ENCODE peak calls at places on chromosomes 7 and 10, in four cellular contexts. One of them, this sample, is unnamed.

GRCh38 chr10:110978204-110978603 is 58.8 kb downstream of the SHOC2 start:
- DNase-seq in body of pancreas: no peak
- DNase-seq in DMS153: no peak
- DNase-seq in Peyer's patch: no peak
- DNase-seq in this sample: no peak

GRCh38 chr10:25818751-25819150 is 115.3 kb upstream of the MYO3A start:
- DNase-seq in body of pancreas: no peak
- DNase-seq in DMS153: no peak
- DNase-seq in Peyer's patch: no peak
- DNase-seq in this sample: no peak

GRCh38 chr7:30281263-30281662 is 3.1 kb upstream of the ZNRF2 start:
- DNase-seq in body of pancreas: no peak
- DNase-seq in DMS153: no peak
- DNase-seq in Peyer's patch: no peak
- DNase-seq in this sample: no peak

GRCh38 chr7:1458676-1459511 is at the start of gene MICALL2:
- DNase-seq in body of pancreas: peak
- DNase-seq in DMS153: peak
- DNase-seq in Peyer's patch: peak
- DNase-seq in this sample: peak

GRCh38 chr7:106866298-106867281 is 1.5 kb downstream of the PIK3CG start:
- DNase-seq in body of pancreas: no peak
- DNase-seq in DMS153: no peak
- DNase-seq in Peyer's patch: peak
- DNase-seq in this sample: no peak

GRCh38 chr10:113131611-113132330 is 181.7 kb downstream of the TCF7L2 start:
- DNase-seq in body of pancreas: no peak
- DNase-seq in DMS153: no peak
- DNase-seq in Peyer's patch: no peak
- DNase-seq in this sample: no peak

GRCh38 chr7:1950066-1950622 is 280.1 kb downstream of the ELFN1 start:
- DNase-seq in body of pancreas: peak
- DNase-seq in DMS153: no peak
- DNase-seq in Peyer's patch: no peak
- DNase-seq in this sample: no peak

GRCh38 chr7:37234928-37235327 is 213.7 kb downstream of the ELMO1 start:
- DNase-seq in body of pancreas: peak
- DNase-seq in DMS153: peak
- DNase-seq in Peyer's patch: no peak
- DNase-seq in this sample: no peak

GRCh38 chr7:114303301-114303700 is 111.3 kb upstream of the FOXP2 start:
- DNase-seq in body of pancreas: no peak
- DNase-seq in DMS153: no peak
- DNase-seq in Peyer's patch: no peak
- DNase-seq in this sample: no peak

GRCh38 chr10:15461353-15462108 is 90.4 kb upstream of the FAM171A1 start:
- DNase-seq in body of pancreas: peak
- DNase-seq in DMS153: no peak
- DNase-seq in Peyer's patch: no peak
- DNase-seq in this sample: no peak

GRCh38 chr7:131425992-131426391 is 98.3 kb downstream of the MKLN1 start:
- DNase-seq in body of pancreas: no peak
- DNase-seq in DMS153: peak
- DNase-seq in Peyer's patch: no peak
- DNase-seq in this sample: no peak

This sample was measured in NCI-H146.